ENCODE peak calls at places on chromosomes 4 and X, in five cellular contexts. One of them, this sample, is unnamed. For H3K4me1, the result is how much of the 10 kb centered on the place peaks cover.

GRCh38 chr4:38356686-38357085 is 307.3 kb upstream of the KLF3 start:
- DNase-seq in fibroblast of lung: no peak
- DNase-seq in aorta: no peak
- DNase-seq in astrocyte: no peak
- DNase-seq in K562: no peak
- DNase-seq in this sample: no peak

GRCh38 chr4:3209551-3210325 is 39.2 kb upstream of the MSANTD1 start:
- DNase-seq in fibroblast of lung: no peak
- DNase-seq in aorta: no peak
- DNase-seq in astrocyte: no peak
- DNase-seq in K562: no peak
- DNase-seq in this sample: no peak

GRCh38 chr4:114729339-114729738 is 130.7 kb downstream of the UGT8 start:
- DNase-seq in fibroblast of lung: no peak
- DNase-seq in aorta: no peak
- DNase-seq in astrocyte: no peak
- DNase-seq in K562: no peak
- DNase-seq in this sample: no peak

GRCh38 chrX:68989456-68989855 is 160.6 kb downstream of the EFNB1 start:
- DNase-seq in fibroblast of lung: no peak
- DNase-seq in aorta: no peak
- DNase-seq in astrocyte: no peak
- DNase-seq in K562: no peak
- DNase-seq in this sample: no peak

GRCh38 chr4:118337954-118338353 is 14.8 kb downstream of the PRSS12 start:
- DNase-seq in fibroblast of lung: no peak
- DNase-seq in aorta: no peak
- DNase-seq in astrocyte: no peak
- DNase-seq in K562: no peak
- DNase-seq in this sample: no peak

GRCh38 chr4:137934921-137935320 is 307.2 kb downstream of the SLC7A11 start:
- DNase-seq in fibroblast of lung: no peak
- DNase-seq in aorta: no peak
- DNase-seq in astrocyte: no peak
- DNase-seq in K562: no peak
- DNase-seq in this sample: no peak

GRCh38 chr4:10108818-10109783 is 7.5 kb downstream of the WDR1 start:
- DNase-seq in fibroblast of lung: no peak
- DNase-seq in aorta: no peak
- DNase-seq in astrocyte: no peak
- DNase-seq in K562: no peak
- DNase-seq in this sample: no peak

GRCh38 chrX:123814343-123814742 is 45.5 kb upstream of the XIAP start:
- DNase-seq in fibroblast of lung: no peak
- DNase-seq in aorta: no peak
- DNase-seq in astrocyte: no peak
- DNase-seq in K562: no peak
- DNase-seq in this sample: no peak

GRCh38 chrX:9291666-9292065 is 173.2 kb upstream of the TBL1X start:
- DNase-seq in fibroblast of lung: no peak
- DNase-seq in aorta: no peak
- DNase-seq in astrocyte: no peak
- DNase-seq in K562: no peak
- DNase-seq in this sample: no peak

GRCh38 chrX:143082537-143082936 is 56.8 kb downstream of the SPANXN4 start:
- DNase-seq in fibroblast of lung: no peak
- DNase-seq in aorta: no peak
- DNase-seq in astrocyte: no peak
- DNase-seq in K562: no peak
- DNase-seq in this sample: no peak

GRCh38 chr4:99640676-99641075 is 17.0 kb downstream of the C4orf54 start:
- DNase-seq in fibroblast of lung: no peak
- DNase-seq in aorta: no peak
- DNase-seq in astrocyte: no peak
- DNase-seq in K562: no peak
- DNase-seq in this sample: no peak

GRCh38 chr4:7037425-7037824 is 5.7 kb upstream of the TADA2B start:
- DNase-seq in fibroblast of lung: no peak
- DNase-seq in aorta: no peak
- DNase-seq in astrocyte: no peak
- DNase-seq in K562: no peak
- DNase-seq in this sample: no peak

GRCh38 chr4:4574792-4575191 is 32.9 kb upstream of the STX18 start:
- DNase-seq in fibroblast of lung: peak
- DNase-seq in aorta: peak
- DNase-seq in astrocyte: peak
- DNase-seq in K562: no peak
- DNase-seq in this sample: peak

GRCh38 chr4:7422098-7422897 is 12.4 kb downstream of the PSAPL1 start:
- DNase-seq in fibroblast of lung: no peak
- DNase-seq in aorta: no peak
- DNase-seq in astrocyte: no peak
- DNase-seq in K562: no peak
- DNase-seq in this sample: peak

GRCh38 chrX:45849261-45849660 is 648.6 kb upstream of the DIPK2B start:
- DNase-seq in fibroblast of lung: peak
- DNase-seq in aorta: no peak
- DNase-seq in astrocyte: peak
- DNase-seq in K562: peak
- DNase-seq in this sample: no peak

GRCh38 chrX:63101879-63102620 is 249.1 kb downstream of the SPIN4 start:
- DNase-seq in fibroblast of lung: no peak
- DNase-seq in aorta: no peak
- DNase-seq in astrocyte: no peak
- DNase-seq in K562: no peak
- DNase-seq in this sample: no peak

GRCh38 chrX:135522878-135523693 is 2.6 kb downstream of the INTS6L start:
- DNase-seq in fibroblast of lung: peak
- DNase-seq in aorta: no peak
- DNase-seq in astrocyte: no peak
- DNase-seq in K562: no peak
- DNase-seq in this sample: no peak
- H3K4me3 ChIP-seq in fibroblast of lung: peak
- H3K4me3 ChIP-seq in aorta: no peak
- H3K4me3 ChIP-seq in astrocyte: peak
- H3K4me3 ChIP-seq in K562: peak
- H3K4me3 ChIP-seq in this sample: peak

GRCh38 chrX:136260801-136261200 is 9.6 kb upstream of the MAP7D3 start:
- DNase-seq in fibroblast of lung: peak
- DNase-seq in aorta: peak
- DNase-seq in astrocyte: peak
- DNase-seq in K562: no peak
- DNase-seq in this sample: no peak

GRCh38 chrX:136259543-136259942 is 8.3 kb upstream of the MAP7D3 start:
- DNase-seq in fibroblast of lung: peak
- DNase-seq in aorta: no peak
- DNase-seq in astrocyte: peak
- DNase-seq in K562: no peak
- DNase-seq in this sample: no peak

GRCh38 chrX:136262241-136262640 is 11.0 kb upstream of the MAP7D3 start:
- DNase-seq in fibroblast of lung: peak
- DNase-seq in aorta: no peak
- DNase-seq in astrocyte: no peak
- DNase-seq in K562: no peak
- DNase-seq in this sample: no peak

GRCh38 chrX:136262812-136263315 is 11.7 kb upstream of the MAP7D3 start:
- DNase-seq in fibroblast of lung: no peak
- DNase-seq in aorta: no peak
- DNase-seq in astrocyte: no peak
- DNase-seq in K562: peak
- DNase-seq in this sample: no peak

DNA sequence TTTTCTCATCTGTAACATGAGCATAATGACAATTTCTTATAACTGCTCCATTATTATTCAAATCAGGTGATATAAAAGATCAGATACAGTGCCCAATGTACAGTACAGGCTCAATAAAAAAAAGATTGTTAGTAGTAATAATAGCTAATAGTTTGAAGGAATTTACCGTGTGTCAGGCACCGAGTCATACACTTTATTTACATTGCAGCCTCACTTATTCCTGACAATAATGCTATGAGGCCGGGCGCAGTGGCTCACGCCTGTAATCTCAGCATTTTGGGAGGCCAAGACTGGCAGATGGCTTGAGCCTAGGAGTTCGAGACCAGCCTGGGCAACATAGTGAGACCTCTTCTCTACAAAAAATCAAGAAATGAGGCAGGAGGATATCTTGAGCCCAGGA is 10.1 kb upstream of the MAP7D3 start:
- DNase-seq in fibroblast of lung: no peak
- DNase-seq in aorta: no peak
- DNase-seq in astrocyte: no peak
- DNase-seq in K562: no peak
- DNase-seq in this sample: no peak
- H3K27ac ChIP-seq in fibroblast of lung: peak
- H3K27ac ChIP-seq in aorta: peak
- H3K27ac ChIP-seq in astrocyte: peak
- H3K27ac ChIP-seq in K562: no peak
- H3K27ac ChIP-seq in this sample: no peak

GRCh38 chr4:75726577-75726976 is 2.2 kb downstream of the USO1 start:
- DNase-seq in fibroblast of lung: no peak
- DNase-seq in aorta: no peak
- DNase-seq in astrocyte: no peak
- DNase-seq in K562: no peak
- DNase-seq in this sample: no peak
- H3K4me1 ChIP-seq in fibroblast of lung: under half
- H3K4me1 ChIP-seq in aorta: under half
- H3K4me1 ChIP-seq in astrocyte: under half
- H3K4me1 ChIP-seq in K562: under half
- H3K4me1 ChIP-seq in this sample: half or more

GRCh38 chrX:73069365-73070035 is 9.8 kb downstream of the PABPC1L2A start:
- DNase-seq in fibroblast of lung: no peak
- DNase-seq in aorta: peak
- DNase-seq in astrocyte: no peak
- DNase-seq in K562: no peak
- DNase-seq in this sample: no peak
- H3K4me3 ChIP-seq in fibroblast of lung: no peak
- H3K4me3 ChIP-seq in aorta: no peak
- H3K4me3 ChIP-seq in astrocyte: no peak
- H3K4me3 ChIP-seq in K562: no peak
- H3K4me3 ChIP-seq in this sample: no peak

DNA sequence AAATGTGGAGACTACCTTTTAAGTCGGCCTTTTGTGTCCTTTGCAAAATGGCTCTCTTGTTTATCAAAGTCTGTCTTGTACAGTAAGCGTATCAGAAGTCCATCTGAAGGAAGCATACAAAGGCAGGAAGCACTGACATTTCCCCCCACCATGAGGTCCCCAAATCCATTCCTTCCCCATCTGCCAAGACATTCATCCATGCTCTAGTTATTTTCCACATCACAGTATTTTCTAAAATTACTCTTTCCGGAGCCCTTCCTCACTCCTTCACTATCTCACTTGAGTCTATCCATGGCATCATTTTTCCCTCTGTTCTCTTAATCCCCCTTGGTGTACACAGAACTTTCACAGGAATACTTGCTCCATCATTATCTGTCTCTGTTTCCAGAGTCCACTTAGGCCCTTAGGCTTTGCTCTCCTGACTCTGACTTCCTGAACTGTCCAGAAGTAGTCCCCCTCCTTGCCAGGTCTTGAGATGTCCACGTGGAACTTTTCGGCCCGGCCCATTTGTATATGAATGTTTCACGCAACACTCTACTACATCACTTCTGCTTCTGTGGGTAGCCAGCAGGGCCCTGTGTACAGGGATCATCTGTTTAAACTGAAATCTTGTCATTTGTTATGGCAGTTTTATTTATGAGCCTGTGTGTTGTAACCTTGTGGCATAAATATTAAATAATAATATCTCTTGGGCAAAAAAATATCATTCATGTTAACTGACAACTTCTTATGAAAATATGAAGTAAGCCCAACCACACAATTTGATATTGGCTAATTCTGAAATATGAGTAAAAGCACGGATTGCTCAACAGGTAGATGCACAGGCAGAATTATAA is 2.0 kb downstream of the SEL1L3 start:
- DNase-seq in fibroblast of lung: peak
- DNase-seq in aorta: peak
- DNase-seq in astrocyte: no peak
- DNase-seq in K562: peak
- DNase-seq in this sample: no peak
- H3K27ac ChIP-seq in fibroblast of lung: no peak
- H3K27ac ChIP-seq in aorta: no peak
- H3K27ac ChIP-seq in astrocyte: no peak
- H3K27ac ChIP-seq in K562: peak
- H3K27ac ChIP-seq in this sample: peak

DNA sequence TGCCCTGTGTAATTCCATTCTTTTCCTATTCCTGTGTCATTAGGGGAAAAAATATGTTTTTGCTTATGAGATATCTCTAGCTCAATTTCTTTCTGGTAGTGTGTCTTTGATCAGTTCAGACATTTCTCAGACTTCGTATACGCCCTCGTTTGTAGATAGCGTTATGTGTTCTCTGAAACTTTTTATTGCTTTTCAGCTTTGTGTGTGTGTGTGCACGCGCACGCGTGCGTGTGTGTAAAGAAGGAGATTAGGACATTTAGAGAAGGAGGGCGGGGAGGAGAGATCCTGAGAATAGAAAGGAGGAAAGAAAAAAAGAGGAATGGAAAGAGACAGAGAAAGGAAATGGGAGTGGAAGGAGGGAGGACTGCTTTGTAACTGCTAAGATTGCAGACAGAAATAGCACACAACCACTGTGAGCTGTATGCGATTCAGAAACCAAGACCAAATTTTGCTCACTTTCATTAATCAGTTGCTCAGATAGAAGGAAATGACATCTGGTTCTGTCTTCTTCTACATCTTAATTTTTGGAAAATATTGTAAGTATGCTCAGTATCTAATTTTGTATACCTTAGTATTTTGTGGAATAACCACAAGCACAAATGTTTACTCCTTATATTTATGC is at the start of gene RXFP1:
- DNase-seq in fibroblast of lung: no peak
- DNase-seq in aorta: no peak
- DNase-seq in astrocyte: no peak
- DNase-seq in K562: no peak
- DNase-seq in this sample: no peak
- H3K4me1 ChIP-seq in fibroblast of lung: under half
- H3K4me1 ChIP-seq in aorta: under half
- H3K4me1 ChIP-seq in astrocyte: under half
- H3K4me1 ChIP-seq in K562: under half
- H3K4me1 ChIP-seq in this sample: under half

GRCh38 chrX:153411988-153412574 is 809 bp downstream of the ZFP92 start:
- DNase-seq in fibroblast of lung: no peak
- DNase-seq in aorta: no peak
- DNase-seq in astrocyte: no peak
- DNase-seq in K562: no peak
- DNase-seq in this sample: no peak
- H3K4me3 ChIP-seq in fibroblast of lung: peak
- H3K4me3 ChIP-seq in aorta: no peak
- H3K4me3 ChIP-seq in astrocyte: no peak
- H3K4me3 ChIP-seq in K562: peak
- H3K4me3 ChIP-seq in this sample: peak

This sample was measured in left ventricle myocardium inferior.